ENCODE peak calls at places on chromosomes 16 and 17, in four cellular contexts. L is NCI-H524 treated with DMSO at 0.1 percent for 48 hours, X is IMR-90, I is COR-L47. Z is an unnamed sample.

GRCh38 chr16:23857256-23857891 is 21.6 kb downstream of the PRKCB start:
- DNase-seq in I (no peak), L (no peak), X (no peak), Z (no peak)

GRCh38 chr17:66952031-66952524 is 12.4 kb upstream of the CACNG4 start:
- DNase-seq in I (no peak), X (peak; percentile 97), L (no peak), Z (peak; percentile 15)

GRCh38 chr17:4201231-4201630 is 58.2 kb downstream of the CYB5D2 start:
- DNase-seq in X (peak; percentile 56), I (no peak), L (no peak), Z (no peak)

GRCh38 chr16:88533381-88533831 is 36.8 kb upstream of the ZC3H18 start:
- DNase-seq in X (peak; percentile 47), L (peak; percentile 28), I (no peak), Z (no peak)

GRCh38 chr17:76368545-76368944 is 14.8 kb upstream of the PRPSAP1 start:
- DNase-seq in L (no peak), I (no peak), X (peak; percentile 65), Z (no peak)

GRCh38 chr17:5707482-5707881 is 123.2 kb upstream of the NLRP1 start:
- DNase-seq in X (no peak), I (no peak), L (no peak), Z (no peak)

GRCh38 chr17:36147601-36148000 is 28.8 kb downstream of the TBC1D3B start:
- DNase-seq in L (no peak), I (no peak), X (no peak), Z (no peak)

GRCh38 chr17:50206604-50207293 is 5.3 kb upstream of the COL1A1 start:
- DNase-seq in I (peak; percentile 12), L (peak; percentile 3), X (peak; percentile 66), Z (no peak)

GRCh38 chr17:78031435-78031834 is 72.9 kb downstream of the TNRC6C start:
- DNase-seq in L (no peak), X (no peak), I (no peak), Z (no peak)

GRCh38 chr17:13437966-13438779 is 163.6 kb downstream of the HS3ST3A1 start:
- DNase-seq in L (no peak), I (no peak), X (no peak), Z (no peak)

GRCh38 chr17:48542956-48543853 is 1.7 kb downstream of the HOXB2 start:
- DNase-seq in L (no peak), X (peak; percentile 67), I (no peak), Z (peak; percentile 13)

GRCh38 chr17:78725448-78726021 is 56.5 kb downstream of the CYTH1 start:
- DNase-seq in I (no peak), L (no peak), X (no peak), Z (no peak)

GRCh38 chr17:50290074-50290702 is 15.9 kb downstream of the TMEM92 start:
- DNase-seq in I (no peak), L (no peak), X (peak; percentile 100), Z (no peak)

GRCh38 chr16:55528974-55529373 is 20.1 kb downstream of the LPCAT2 start:
- DNase-seq in L (no peak), X (no peak), I (no peak), Z (no peak)

GRCh38 chr17:58303981-58304734 is 23.4 kb upstream of the MPO start:
- DNase-seq in I (peak; percentile 27), X (peak; percentile 23), L (peak; percentile 92), Z (no peak)

GRCh38 chr17:13647551-13647950 is 45.8 kb upstream of the HS3ST3A1 start:
- DNase-seq in L (no peak), I (no peak), X (no peak), Z (no peak)

GRCh38 chr17:57384219-57384618 is 127.9 kb downstream of the MSI2 start:
- DNase-seq in I (no peak), L (no peak), X (no peak), Z (no peak)

GRCh38 chr16:30761427-30761927 is 385 bp downstream of the CFAP119 start:
- DNase-seq in X (peak; percentile 20), I (peak; percentile 42), L (peak; percentile 32), Z (peak; percentile 47)